ENCODE peak calls at places on chromosomes 13 and 19, in five cellular contexts. V is stimulated activated CD4-positive, alpha-beta T cell treated with anti-CD3 and anti-CD28 coated beads, Interleukin-1b, Interleukin-23, amount 100 ng/mL, for 4 hours; L is activated CD4-positive, alpha-beta T cell treated with anti-CD3 and anti-CD28 coated beads for 48 hours; B is stimulated activated naive CD4-positive, alpha-beta T cell treated with Interleukin-2 at 50 U/mL for 16 hours; C is HFF-Myc. P is an unnamed sample.

GRCh38 chr13:39281539-39282150 is 243.4 kb downstream of the NHLRC3 start:
- DNase-seq in V (no peak), L (no peak), C (no peak), B (no peak), P (no peak)

GRCh38 chr13:33487575-33488243 is 202.2 kb upstream of the STARD13 start:
- DNase-seq in V (no peak), B (no peak), L (no peak), C (no peak), P (no peak)

GRCh38 chr13:29589234-29589633 is 6.3 kb downstream of the SLC7A1 start:
- DNase-seq in L (no peak), B (no peak), C (no peak), V (no peak), P (no peak)

GRCh38 chr13:98289339-98289935 is 112.4 kb upstream of the RNF113B start:
- DNase-seq in B (no peak), V (no peak), L (no peak), C (no peak), P (no peak)

GRCh38 chr19:20969898-20970297 is 46.8 kb downstream of the ZNF85 start:
- DNase-seq in L (no peak), V (no peak), B (no peak), C (no peak), P (no peak)

GRCh38 chr19:46898731-46899130 is 37.9 kb downstream of the ARHGAP35 start:
- DNase-seq in B (no peak), C (no peak), V (no peak), L (no peak), P (no peak)

GRCh38 chr19:2554856-2555255 is 78.9 kb downstream of the GADD45B start:
- DNase-seq in C (no peak), V (no peak), B (no peak), L (no peak), P (no peak)

GRCh38 chr19:38375098-38375493 is 725 bp downstream of the PSMD8 start:
- DNase-seq in L (peak), B (no peak), C (no peak), V (no peak), P (no peak)

GRCh38 chr13:23965346-23965745 is 68.0 kb upstream of the C1QTNF9B start:
- DNase-seq in C (no peak), V (no peak), B (no peak), L (no peak), P (no peak)

GRCh38 chr13:99979453-99980200 is 2.0 kb upstream of the ZIC2 start:
- DNase-seq in L (no peak), B (no peak), C (no peak), V (no peak), P (no peak)

GRCh38 chr19:4030552-4030951 is 23.0 kb downstream of the PIAS4 start:
- DNase-seq in V (no peak), B (no peak), L (no peak), C (no peak), P (no peak)

GRCh38 chr19:40791349-40791748 is 7.6 kb upstream of the EGLN2 start:
- DNase-seq in C (no peak), V (no peak), B (no peak), L (no peak), P (no peak)

GRCh38 chr13:28492527-28493367 is 2.2 kb downstream of the FLT1 start:
- DNase-seq in B (no peak), L (peak), C (peak), V (peak), P (no peak)

GRCh38 chr19:51750381-51751124 is 1.1 kb downstream of the FPR1 start:
- DNase-seq in L (no peak), B (no peak), C (no peak), V (no peak), P (no peak)

P was measured in brain pericyte.